ENCODE peak calls at places on chromosomes 4 and X, in eight cellular contexts. D, V, I, F, M, C, X and A are unnamed samples.

GRCh38 chr4:184854673-184855072 is 28.9 kb upstream of the ACSL1 start:
- DNase-seq in I (no peak), F (no peak), V (no peak), M (no peak), X (no peak), C (no peak), D (no peak), A (peak)

GRCh38 chrX:103175944-103176753 is 38.8 kb upstream of the BEX4 start:
- DNase-seq in F (peak), V (no peak), D (peak), C (peak), I (peak), M (peak), X (peak), A (no peak)

GRCh38 chrX:40040686-40041461 is 56.9 kb downstream of the BCOR start:
- DNase-seq in C (no peak), I (no peak), M (peak), X (no peak), D (no peak), V (no peak), F (no peak), A (no peak)

GRCh38 chrX:3440981-3441380 is 94.5 kb upstream of the MXRA5 start:
- DNase-seq in M (no peak), I (no peak), F (no peak), D (no peak), C (no peak), V (no peak), X (no peak), A (no peak)

GRCh38 chr4:41550308-41550707 is 12.4 kb downstream of the LIMCH1 start:
- DNase-seq in V (no peak), M (no peak), X (no peak), F (no peak), C (no peak), I (no peak), D (no peak), A (no peak)

GRCh38 chr4:186727977-186728519 is 4.4 kb upstream of the FAT1 start:
- DNase-seq in F (peak), C (peak), M (no peak), D (no peak), V (no peak), I (peak), X (no peak), A (no peak)

GRCh38 chrX:16822723-16823122 is 36.5 kb downstream of the TXLNG start:
- DNase-seq in F (no peak), I (peak), X (no peak), D (no peak), C (no peak), V (no peak), M (peak), A (no peak)

GRCh38 chrX:46837543-46838481 is 969 bp downstream of the RP2 start:
- DNase-seq in C (no peak), F (no peak), X (no peak), D (no peak), M (peak), I (peak), V (no peak), A (no peak)

GRCh38 chr4:59966758-59967157 is 1233.4 kb upstream of the ADGRL3 start:
- DNase-seq in F (no peak), I (no peak), X (no peak), D (no peak), C (no peak), M (no peak), V (no peak), A (no peak)

GRCh38 chr4:110132822-110133719 is 65.3 kb downstream of the ELOVL6 start:
- DNase-seq in F (no peak), V (no peak), I (no peak), M (no peak), X (no peak), C (no peak), D (no peak), A (no peak)

GRCh38 chr4:121913667-121914066 is 38.2 kb downstream of the TRPC3 start:
- DNase-seq in V (no peak), D (no peak), X (no peak), C (no peak), I (peak), F (no peak), M (no peak), A (no peak)

GRCh38 chr4:182653596-182653995 is 263.6 kb downstream of the DCTD start:
- DNase-seq in C (no peak), D (no peak), F (no peak), M (no peak), X (no peak), I (peak), V (no peak), A (no peak)

GRCh38 chr4:38923746-38924145 is 56.1 kb downstream of the FAM114A1 start:
- DNase-seq in F (no peak), I (no peak), X (no peak), C (no peak), M (no peak), D (no peak), V (no peak), A (no peak)

GRCh38 chrX:153400146-153401132 is 711 bp downstream of the PNMA6E start:
- DNase-seq in M (peak), X (no peak), C (peak), V (no peak), D (peak), I (peak), F (peak), A (peak)

DNA sequence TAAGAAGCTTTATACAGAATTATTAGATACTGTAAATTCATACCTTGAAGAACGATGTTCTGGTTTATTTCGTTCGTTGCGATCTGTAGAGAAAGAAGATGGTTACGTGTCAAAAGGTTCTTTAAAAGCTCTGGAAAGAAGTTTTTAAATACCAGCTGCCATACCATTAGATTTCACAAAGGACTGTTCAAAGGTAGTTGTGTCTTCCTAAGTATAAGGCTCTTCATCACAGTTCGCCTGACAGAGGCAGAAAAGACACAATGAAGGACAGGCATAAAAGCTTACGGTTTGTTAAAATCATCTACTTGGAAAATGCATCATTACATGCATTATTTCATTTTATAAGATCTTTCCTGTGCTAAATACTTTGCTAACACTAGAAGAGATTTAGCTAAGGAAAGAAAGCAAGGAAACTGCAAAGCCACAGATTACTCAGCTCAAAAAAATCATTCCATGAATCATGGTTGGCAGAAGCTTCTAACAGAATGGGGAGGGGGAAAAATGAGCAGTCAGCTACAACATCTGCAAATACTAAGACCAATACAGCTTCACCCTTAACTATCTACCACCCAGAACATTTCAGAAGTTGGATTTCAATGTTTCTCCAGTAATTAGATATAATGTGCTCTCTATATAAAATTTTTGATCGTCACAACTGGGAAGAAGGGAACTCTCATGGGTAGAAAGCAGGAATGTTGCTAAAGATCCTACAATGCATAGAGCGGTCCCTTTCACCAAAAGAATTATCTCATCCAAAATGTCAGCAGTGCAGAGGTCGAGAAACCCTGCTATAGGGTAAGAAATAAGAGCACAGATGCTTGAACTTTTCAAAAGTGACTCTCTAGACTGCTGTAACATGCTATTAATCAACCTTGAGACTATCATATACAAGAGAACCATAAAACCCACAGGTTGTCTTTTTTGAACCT is 50.7 kb upstream of the PRSS48 start:
- DNase-seq in V (no peak), C (no peak), F (no peak), D (no peak), M (no peak), X (no peak), I (peak), A (no peak)
- H3K4me3 ChIP-seq in V (peak), C (no peak), F (no peak), D (peak), M (no peak), X (peak), I (peak), A (no peak)

DNA sequence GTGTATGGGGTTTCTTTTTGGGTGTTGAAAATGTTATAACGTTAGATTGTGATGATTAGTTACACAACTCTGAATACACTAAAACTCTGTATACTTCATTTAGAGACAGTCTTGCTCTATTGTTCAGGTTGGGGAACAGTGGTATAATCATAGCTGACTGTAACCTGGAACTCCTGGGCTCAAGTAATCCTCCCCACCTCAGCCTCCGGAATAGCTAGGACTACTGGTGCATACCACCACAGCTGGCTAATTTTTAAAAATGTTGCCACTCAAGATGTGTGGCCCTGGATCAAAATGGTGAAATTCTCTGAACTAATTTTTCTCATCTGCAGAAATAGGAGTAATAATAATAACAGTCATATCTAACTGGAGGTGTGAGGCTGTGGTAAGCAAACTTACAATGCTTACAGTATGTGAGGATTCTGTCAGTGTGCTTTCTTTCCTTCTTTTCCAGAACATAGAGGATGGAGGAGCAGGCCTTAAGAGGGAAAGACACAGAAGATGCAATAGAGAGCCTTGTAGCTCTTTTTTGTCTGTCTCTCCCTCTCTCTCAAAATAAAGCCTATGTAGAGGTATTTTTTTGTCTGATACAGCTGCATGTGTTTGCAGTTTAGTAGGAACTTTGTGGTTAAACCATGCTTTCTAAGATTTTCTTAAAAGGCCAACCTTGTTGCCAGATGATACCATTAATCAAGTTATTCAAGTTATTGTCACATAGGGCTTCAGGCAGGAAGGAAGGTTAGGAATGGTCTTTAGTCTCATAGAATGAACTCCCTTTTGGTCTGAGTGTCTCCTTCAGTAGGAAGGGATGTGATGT is 7.5 kb downstream of the ADD1 start:
- DNase-seq in M (peak), V (no peak), I (no peak), X (no peak), F (no peak), C (no peak), D (no peak), A (no peak)
- H3K4me3 ChIP-seq in M (peak), V (no peak), I (no peak), X (no peak), F (no peak), C (no peak), D (no peak), A (no peak)

GRCh38 chrX:110268395-110268794 is 49.5 kb downstream of the AMMECR1 start:
- DNase-seq in I (no peak), F (no peak), V (no peak), M (no peak), D (no peak), X (no peak), C (no peak), A (no peak)

GRCh38 chrX:110265624-110266023 is 52.3 kb downstream of the AMMECR1 start:
- DNase-seq in X (no peak), C (no peak), F (no peak), D (no peak), I (no peak), V (no peak), M (peak), A (no peak)

GRCh38 chrX:110268875-110269274 is 49.0 kb downstream of the AMMECR1 start:
- DNase-seq in V (no peak), I (peak), X (no peak), C (no peak), D (no peak), F (no peak), M (peak), A (no peak)

DNA sequence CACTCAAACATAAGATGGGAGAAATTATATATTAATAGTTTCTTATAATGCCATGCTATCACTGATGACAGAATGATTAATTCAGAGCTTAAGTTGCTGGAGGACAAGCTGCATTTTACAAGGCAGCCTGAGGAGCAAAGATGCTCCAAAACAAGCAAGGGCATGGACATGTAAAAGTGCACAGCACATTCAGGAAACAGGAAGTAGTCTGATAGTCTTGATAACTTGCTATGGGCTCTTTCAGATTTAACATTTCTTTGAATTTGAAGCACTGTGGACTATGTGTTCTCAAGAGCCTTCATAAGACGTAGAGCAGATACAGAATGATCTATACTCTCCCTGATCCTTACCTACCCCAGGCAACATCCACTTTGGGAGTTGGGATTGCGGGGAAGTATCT is 50.0 kb downstream of the AMMECR1 start:
- DNase-seq in D (no peak), M (peak), C (no peak), F (no peak), X (no peak), I (no peak), V (no peak), A (no peak)
- H3K4me3 ChIP-seq in D (no peak), M (peak), C (no peak), F (no peak), X (no peak), I (no peak), V (no peak), A (no peak)

GRCh38 chr4:88614058-88614457 is 21.8 kb downstream of the HERC3 start:
- DNase-seq in D (no peak), F (no peak), C (no peak), V (no peak), I (no peak), M (no peak), X (no peak), A (no peak)

GRCh38 chr4:88616275-88616996 is 24.2 kb downstream of the HERC3 start:
- DNase-seq in I (peak), V (peak), F (no peak), C (no peak), M (no peak), X (no peak), D (peak), A (no peak)

GRCh38 chr4:88609387-88609786 is 17.1 kb downstream of the HERC3 start:
- DNase-seq in I (peak), M (no peak), D (no peak), X (no peak), C (no peak), F (no peak), V (no peak), A (no peak)

GRCh38 chr4:88610771-88611170 is 18.5 kb downstream of the HERC3 start:
- DNase-seq in I (peak), V (peak), X (peak), D (peak), M (no peak), C (no peak), F (no peak), A (no peak)

DNA sequence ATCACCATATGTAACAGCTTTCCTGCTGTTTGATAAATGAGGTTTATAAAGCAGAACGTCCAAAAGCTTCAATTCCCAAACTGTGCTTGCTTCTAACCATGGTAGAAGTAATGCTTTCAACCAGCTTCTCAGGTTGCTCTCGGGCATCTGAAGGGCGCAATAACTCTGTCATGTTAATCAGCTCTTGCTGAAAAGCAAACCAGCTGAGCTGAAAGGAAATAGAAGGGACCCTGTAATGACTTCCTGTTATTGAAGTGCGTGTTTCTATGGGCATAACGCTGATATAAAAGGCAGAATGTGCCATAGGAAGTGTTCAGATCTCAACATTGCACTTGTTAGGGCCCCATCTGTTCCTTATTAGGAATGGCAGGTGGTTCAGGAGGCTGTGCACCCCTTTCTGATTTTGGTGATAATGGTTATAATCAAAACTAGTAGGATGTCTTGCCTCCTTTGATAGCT is 21.2 kb downstream of the HERC3 start:
- DNase-seq in V (peak), F (no peak), C (no peak), X (no peak), I (peak), M (peak), D (no peak), A (no peak)
- H3K4me3 ChIP-seq in V (no peak), F (no peak), C (no peak), X (no peak), I (no peak), M (peak), D (peak), A (no peak)

GRCh38 chrX:137032841-137033773 is 688 bp downstream of the GPR101 start:
- DNase-seq in F (no peak), I (no peak), D (no peak), V (no peak), C (no peak), M (no peak), X (no peak), A (no peak)

GRCh38 chrX:137034508-137034872 is 695 bp upstream of the GPR101 start:
- DNase-seq in D (no peak), M (no peak), C (no peak), F (no peak), V (no peak), X (no peak), I (no peak), A (no peak)

GRCh38 chrX:137032378-137032694 is 1.5 kb downstream of the GPR101 start:
- DNase-seq in X (no peak), C (no peak), M (no peak), I (no peak), F (no peak), D (no peak), V (no peak), A (no peak)

GRCh38 chrX:137031517-137032377 is 2.0 kb downstream of the GPR101 start:
- DNase-seq in V (no peak), D (peak), M (peak), X (no peak), C (no peak), F (peak), I (peak), A (no peak)

GRCh38 chrX:137033774-137034507 is at the start of gene GPR101:
- DNase-seq in M (peak), F (peak), I (no peak), C (no peak), X (no peak), D (no peak), V (no peak), A (no peak)
- H3K4me3 ChIP-seq in M (no peak), F (peak), I (no peak), C (no peak), X (no peak), D (peak), V (no peak), A (peak)

GRCh38 chr4:575281-576141 is 584 bp downstream of the TMEM271 start:
- DNase-seq in D (no peak), C (peak), M (no peak), V (no peak), X (no peak), I (peak), F (peak), A (peak)
- H3K4me3 ChIP-seq in D (no peak), C (peak), M (no peak), V (no peak), X (no peak), I (no peak), F (peak), A (no peak)

GRCh38 chrX:132861076-132861475 is 97.4 kb downstream of the HS6ST2 start:
- DNase-seq in M (no peak), C (no peak), X (no peak), F (no peak), V (no peak), D (no peak), I (no peak), A (no peak)
- H3K4me3 ChIP-seq in M (no peak), C (no peak), X (no peak), F (no peak), V (no peak), D (no peak), I (no peak), A (no peak)

DNA sequence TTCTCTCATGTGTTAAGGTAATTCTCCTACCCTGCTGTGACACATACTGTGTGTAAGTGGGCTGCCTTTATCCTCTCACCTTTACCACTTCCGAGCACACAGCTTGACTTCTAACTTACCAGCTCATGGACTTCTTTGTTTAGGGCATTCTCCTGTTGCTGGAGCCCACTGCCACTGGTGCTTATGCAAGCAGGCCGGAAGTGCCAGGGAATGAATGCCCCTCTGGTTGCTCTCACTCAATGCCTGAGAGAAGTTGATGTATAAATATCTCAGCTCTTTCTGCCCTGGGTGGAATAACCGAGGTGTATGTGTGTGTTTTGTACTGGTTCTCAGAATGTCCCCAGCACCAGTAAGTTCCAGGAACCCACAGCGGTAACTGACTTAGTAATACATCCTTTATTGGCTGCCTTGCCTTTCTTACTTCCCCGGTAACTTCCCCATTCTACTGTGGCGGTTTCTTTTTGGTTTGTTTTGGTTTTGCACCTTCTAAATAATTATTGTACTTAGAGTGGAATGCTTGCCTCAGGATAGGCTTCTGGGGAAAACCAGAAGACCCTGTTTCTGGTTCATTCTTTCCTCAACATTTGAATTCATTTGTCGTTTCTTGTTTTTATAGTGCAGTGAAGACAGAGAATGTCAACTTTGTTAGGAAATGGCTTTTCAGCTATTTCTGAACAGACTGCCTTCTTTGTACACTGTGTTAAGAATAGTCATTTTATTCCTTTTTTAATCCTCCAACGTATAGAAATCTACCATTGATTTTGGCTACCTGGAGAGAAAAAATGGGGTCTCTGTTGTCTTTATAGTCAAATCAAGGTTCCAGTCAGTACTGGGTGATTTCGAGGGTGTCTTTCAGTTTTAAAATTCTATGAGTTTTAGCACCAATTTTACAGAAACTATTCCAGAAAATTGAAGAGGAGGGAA is 45.4 kb downstream of the CXorf58 start:
- DNase-seq in I (no peak), F (peak), M (peak), X (no peak), D (no peak), C (no peak), V (no peak), A (no peak)
- H3K4me3 ChIP-seq in I (no peak), F (no peak), M (peak), X (no peak), D (no peak), C (no peak), V (no peak), A (peak)